ENCODE peak calls at places on chromosome 13, in eight cellular contexts. One of them, this sample, is unnamed. For H3K4me1, the result is how much of the 10 kb centered on the place peaks cover.

GRCh38 chr13:32262165-32262564 is 53.0 kb downstream of the ZAR1L start:
- DNase-seq in gastrocnemius medialis: no peak
- DNase-seq in heart right ventricle: no peak
- DNase-seq in lower lobe of right lung: no peak
- DNase-seq in lung: no peak
- DNase-seq in psoas muscle: no peak
- DNase-seq in OCI-LY7: no peak
- DNase-seq in CD8-positive, alpha-beta T cell: no peak
- DNase-seq in this sample: no peak

GRCh38 chr13:42883771-42884170 is 102.4 kb downstream of the FAM216B start:
- DNase-seq in OCI-LY7: no peak
- DNase-seq in gastrocnemius medialis: no peak
- DNase-seq in heart right ventricle: no peak
- DNase-seq in CD8-positive, alpha-beta T cell: no peak
- DNase-seq in lung: no peak
- DNase-seq in lower lobe of right lung: no peak
- DNase-seq in psoas muscle: peak
- DNase-seq in this sample: no peak

GRCh38 chr13:68439821-68440220 is 1209.7 kb upstream of the PCDH9 start:
- DNase-seq in CD8-positive, alpha-beta T cell: no peak
- DNase-seq in lung: no peak
- DNase-seq in OCI-LY7: no peak
- DNase-seq in heart right ventricle: no peak
- DNase-seq in gastrocnemius medialis: no peak
- DNase-seq in psoas muscle: no peak
- DNase-seq in lower lobe of right lung: no peak
- DNase-seq in this sample: no peak

GRCh38 chr13:73715114-73715909 is 418.9 kb downstream of the KLF12 start:
- DNase-seq in heart right ventricle: no peak
- DNase-seq in lung: peak
- DNase-seq in OCI-LY7: no peak
- DNase-seq in gastrocnemius medialis: no peak
- DNase-seq in lower lobe of right lung: peak
- DNase-seq in CD8-positive, alpha-beta T cell: peak
- DNase-seq in psoas muscle: no peak
- DNase-seq in this sample: no peak

GRCh38 chr13:61410669-61411297 is 4.9 kb downstream of the PCDH20 start:
- DNase-seq in psoas muscle: no peak
- DNase-seq in CD8-positive, alpha-beta T cell: no peak
- DNase-seq in gastrocnemius medialis: no peak
- DNase-seq in lower lobe of right lung: no peak
- DNase-seq in OCI-LY7: peak
- DNase-seq in lung: no peak
- DNase-seq in heart right ventricle: no peak
- DNase-seq in this sample: no peak

GRCh38 chr13:109155301-109155761 is 525.9 kb downstream of the MYO16 start:
- DNase-seq in heart right ventricle: no peak
- DNase-seq in CD8-positive, alpha-beta T cell: no peak
- DNase-seq in psoas muscle: no peak
- DNase-seq in gastrocnemius medialis: no peak
- DNase-seq in lower lobe of right lung: no peak
- DNase-seq in OCI-LY7: no peak
- DNase-seq in lung: peak
- DNase-seq in this sample: no peak

GRCh38 chr13:107373551-107373950 is 805.6 kb upstream of the ARGLU1 start:
- DNase-seq in heart right ventricle: no peak
- DNase-seq in lower lobe of right lung: no peak
- DNase-seq in CD8-positive, alpha-beta T cell: no peak
- DNase-seq in psoas muscle: no peak
- DNase-seq in lung: no peak
- DNase-seq in gastrocnemius medialis: no peak
- DNase-seq in OCI-LY7: no peak
- DNase-seq in this sample: no peak

GRCh38 chr13:65679240-65679639 is 1550.9 kb downstream of the PCDH9 start:
- DNase-seq in heart right ventricle: no peak
- DNase-seq in psoas muscle: no peak
- DNase-seq in lung: no peak
- DNase-seq in gastrocnemius medialis: no peak
- DNase-seq in OCI-LY7: no peak
- DNase-seq in CD8-positive, alpha-beta T cell: no peak
- DNase-seq in lower lobe of right lung: no peak
- DNase-seq in this sample: no peak

GRCh38 chr13:106561551-106562170 is 6.3 kb downstream of the ARGLU1 start:
- DNase-seq in lower lobe of right lung: no peak
- DNase-seq in CD8-positive, alpha-beta T cell: no peak
- DNase-seq in OCI-LY7: no peak
- DNase-seq in heart right ventricle: peak
- DNase-seq in psoas muscle: no peak
- DNase-seq in gastrocnemius medialis: no peak
- DNase-seq in lung: no peak
- DNase-seq in this sample: no peak

GRCh38 chr13:112943309-112944125 is 25.5 kb upstream of the MCF2L start:
- DNase-seq in CD8-positive, alpha-beta T cell: peak
- DNase-seq in lung: no peak
- DNase-seq in OCI-LY7: no peak
- DNase-seq in heart right ventricle: peak
- DNase-seq in lower lobe of right lung: peak
- DNase-seq in gastrocnemius medialis: no peak
- DNase-seq in psoas muscle: no peak
- DNase-seq in this sample: no peak

GRCh38 chr13:79522583-79522982 is 41.6 kb downstream of the NDFIP2 start:
- DNase-seq in heart right ventricle: no peak
- DNase-seq in lung: no peak
- DNase-seq in OCI-LY7: no peak
- DNase-seq in psoas muscle: no peak
- DNase-seq in gastrocnemius medialis: peak
- DNase-seq in lower lobe of right lung: no peak
- DNase-seq in CD8-positive, alpha-beta T cell: no peak
- DNase-seq in this sample: no peak

GRCh38 chr13:113332615-113333014 is 31.3 kb downstream of the GRTP1 start:
- DNase-seq in heart right ventricle: no peak
- DNase-seq in lower lobe of right lung: peak
- DNase-seq in gastrocnemius medialis: no peak
- DNase-seq in OCI-LY7: no peak
- DNase-seq in lung: no peak
- DNase-seq in CD8-positive, alpha-beta T cell: no peak
- DNase-seq in psoas muscle: peak
- DNase-seq in this sample: no peak

GRCh38 chr13:54945978-54946377 is 1917.4 kb downstream of the OLFM4 start:
- DNase-seq in OCI-LY7: no peak
- DNase-seq in CD8-positive, alpha-beta T cell: no peak
- DNase-seq in psoas muscle: no peak
- DNase-seq in lung: no peak
- DNase-seq in heart right ventricle: no peak
- DNase-seq in gastrocnemius medialis: no peak
- DNase-seq in lower lobe of right lung: no peak
- DNase-seq in this sample: no peak

GRCh38 chr13:26678796-26679195 is 81.8 kb downstream of the GPR12 start:
- DNase-seq in psoas muscle: no peak
- DNase-seq in gastrocnemius medialis: no peak
- DNase-seq in OCI-LY7: no peak
- DNase-seq in lung: no peak
- DNase-seq in heart right ventricle: no peak
- DNase-seq in CD8-positive, alpha-beta T cell: no peak
- DNase-seq in lower lobe of right lung: no peak
- DNase-seq in this sample: no peak

GRCh38 chr13:66659291-66660012 is 570.7 kb downstream of the PCDH9 start:
- DNase-seq in lung: no peak
- DNase-seq in OCI-LY7: peak
- DNase-seq in gastrocnemius medialis: no peak
- DNase-seq in CD8-positive, alpha-beta T cell: no peak
- DNase-seq in heart right ventricle: no peak
- DNase-seq in lower lobe of right lung: no peak
- DNase-seq in psoas muscle: no peak
- DNase-seq in this sample: no peak

GRCh38 chr13:106484084-106484754 is 51.2 kb downstream of the EFNB2 start:
- DNase-seq in lower lobe of right lung: no peak
- DNase-seq in lung: no peak
- DNase-seq in heart right ventricle: no peak
- DNase-seq in psoas muscle: no peak
- DNase-seq in CD8-positive, alpha-beta T cell: no peak
- DNase-seq in OCI-LY7: no peak
- DNase-seq in gastrocnemius medialis: no peak
- DNase-seq in this sample: no peak

GRCh38 chr13:97878421-97879375 is 74.8 kb upstream of the IPO5 start:
- DNase-seq in lung: no peak
- DNase-seq in gastrocnemius medialis: no peak
- DNase-seq in psoas muscle: no peak
- DNase-seq in OCI-LY7: no peak
- DNase-seq in CD8-positive, alpha-beta T cell: no peak
- DNase-seq in heart right ventricle: no peak
- DNase-seq in lower lobe of right lung: no peak
- DNase-seq in this sample: no peak

GRCh38 chr13:38947049-38947448 is 43.6 kb downstream of the STOML3 start:
- DNase-seq in psoas muscle: no peak
- DNase-seq in OCI-LY7: no peak
- DNase-seq in lower lobe of right lung: no peak
- DNase-seq in gastrocnemius medialis: no peak
- DNase-seq in CD8-positive, alpha-beta T cell: no peak
- DNase-seq in lung: no peak
- DNase-seq in heart right ventricle: no peak
- DNase-seq in this sample: no peak

GRCh38 chr13:67049744-67050143 is 180.4 kb downstream of the PCDH9 start:
- DNase-seq in gastrocnemius medialis: no peak
- DNase-seq in psoas muscle: no peak
- DNase-seq in CD8-positive, alpha-beta T cell: no peak
- DNase-seq in OCI-LY7: no peak
- DNase-seq in heart right ventricle: no peak
- DNase-seq in lower lobe of right lung: no peak
- DNase-seq in lung: no peak
- DNase-seq in this sample: no peak

GRCh38 chr13:110911880-110912279 is 3.0 kb downstream of the ANKRD10 start:
- DNase-seq in OCI-LY7: no peak
- DNase-seq in lower lobe of right lung: no peak
- DNase-seq in lung: no peak
- DNase-seq in gastrocnemius medialis: no peak
- DNase-seq in heart right ventricle: no peak
- DNase-seq in CD8-positive, alpha-beta T cell: no peak
- DNase-seq in psoas muscle: no peak
- DNase-seq in this sample: no peak
- H3K4me3 ChIP-seq in OCI-LY7: peak
- H3K4me3 ChIP-seq in lower lobe of right lung: peak
- H3K4me3 ChIP-seq in lung: no peak
- H3K4me3 ChIP-seq in gastrocnemius medialis: peak
- H3K4me3 ChIP-seq in heart right ventricle: no peak
- H3K4me3 ChIP-seq in CD8-positive, alpha-beta T cell: no peak
- H3K4me3 ChIP-seq in psoas muscle: peak
- H3K4me3 ChIP-seq in this sample: peak

GRCh38 chr13:51821666-51822065 is 17.7 kb upstream of the DHRS12 start:
- DNase-seq in CD8-positive, alpha-beta T cell: peak
- DNase-seq in lower lobe of right lung: no peak
- DNase-seq in psoas muscle: no peak
- DNase-seq in OCI-LY7: peak
- DNase-seq in gastrocnemius medialis: no peak
- DNase-seq in heart right ventricle: no peak
- DNase-seq in lung: no peak
- DNase-seq in this sample: no peak

GRCh38 chr13:51819544-51819943 is 15.6 kb upstream of the DHRS12 start:
- DNase-seq in CD8-positive, alpha-beta T cell: no peak
- DNase-seq in psoas muscle: no peak
- DNase-seq in heart right ventricle: no peak
- DNase-seq in gastrocnemius medialis: no peak
- DNase-seq in OCI-LY7: no peak
- DNase-seq in lung: no peak
- DNase-seq in lower lobe of right lung: no peak
- DNase-seq in this sample: no peak

GRCh38 chr13:51823861-51824260 is 19.9 kb upstream of the DHRS12 start:
- DNase-seq in gastrocnemius medialis: no peak
- DNase-seq in OCI-LY7: no peak
- DNase-seq in lung: no peak
- DNase-seq in CD8-positive, alpha-beta T cell: no peak
- DNase-seq in lower lobe of right lung: no peak
- DNase-seq in psoas muscle: no peak
- DNase-seq in heart right ventricle: no peak
- DNase-seq in this sample: no peak

GRCh38 chr13:51823351-51823750 is 19.4 kb upstream of the DHRS12 start:
- DNase-seq in OCI-LY7: no peak
- DNase-seq in lung: no peak
- DNase-seq in lower lobe of right lung: no peak
- DNase-seq in gastrocnemius medialis: no peak
- DNase-seq in heart right ventricle: no peak
- DNase-seq in CD8-positive, alpha-beta T cell: no peak
- DNase-seq in psoas muscle: no peak
- DNase-seq in this sample: no peak

GRCh38 chr13:51822106-51822840 is 18.3 kb upstream of the DHRS12 start:
- DNase-seq in psoas muscle: no peak
- DNase-seq in lower lobe of right lung: no peak
- DNase-seq in gastrocnemius medialis: no peak
- DNase-seq in heart right ventricle: no peak
- DNase-seq in lung: no peak
- DNase-seq in CD8-positive, alpha-beta T cell: no peak
- DNase-seq in OCI-LY7: no peak
- DNase-seq in this sample: no peak
- H3K4me1 ChIP-seq in psoas muscle: under half
- H3K4me1 ChIP-seq in lower lobe of right lung: under half
- H3K4me1 ChIP-seq in gastrocnemius medialis: under half
- H3K4me1 ChIP-seq in heart right ventricle: half or more
- H3K4me1 ChIP-seq in lung: under half
- H3K4me1 ChIP-seq in CD8-positive, alpha-beta T cell: half or more
- H3K4me1 ChIP-seq in OCI-LY7: half or more
- H3K4me1 ChIP-seq in this sample: under half

GRCh38 chr13:30577381-30577780 is 40.3 kb upstream of the USPL1 start:
- DNase-seq in lung: no peak
- DNase-seq in psoas muscle: no peak
- DNase-seq in OCI-LY7: no peak
- DNase-seq in heart right ventricle: no peak
- DNase-seq in gastrocnemius medialis: no peak
- DNase-seq in CD8-positive, alpha-beta T cell: no peak
- DNase-seq in lower lobe of right lung: no peak
- DNase-seq in this sample: no peak

GRCh38 chr13:30569901-30570576 is 47.7 kb upstream of the USPL1 start:
- DNase-seq in heart right ventricle: peak
- DNase-seq in gastrocnemius medialis: no peak
- DNase-seq in OCI-LY7: no peak
- DNase-seq in lung: no peak
- DNase-seq in psoas muscle: no peak
- DNase-seq in CD8-positive, alpha-beta T cell: no peak
- DNase-seq in lower lobe of right lung: no peak
- DNase-seq in this sample: peak

GRCh38 chr13:30576528-30576927 is 41.2 kb upstream of the USPL1 start:
- DNase-seq in OCI-LY7: no peak
- DNase-seq in psoas muscle: no peak
- DNase-seq in CD8-positive, alpha-beta T cell: no peak
- DNase-seq in lung: no peak
- DNase-seq in gastrocnemius medialis: no peak
- DNase-seq in lower lobe of right lung: no peak
- DNase-seq in heart right ventricle: peak
- DNase-seq in this sample: no peak

GRCh38 chr13:30567072-30567471 is 50.6 kb upstream of the USPL1 start:
- DNase-seq in gastrocnemius medialis: no peak
- DNase-seq in OCI-LY7: no peak
- DNase-seq in CD8-positive, alpha-beta T cell: no peak
- DNase-seq in lung: no peak
- DNase-seq in lower lobe of right lung: no peak
- DNase-seq in psoas muscle: no peak
- DNase-seq in heart right ventricle: no peak
- DNase-seq in this sample: no peak

GRCh38 chr13:30572859-30573275 is 44.9 kb upstream of the USPL1 start:
- DNase-seq in lower lobe of right lung: no peak
- DNase-seq in psoas muscle: no peak
- DNase-seq in gastrocnemius medialis: no peak
- DNase-seq in heart right ventricle: peak
- DNase-seq in CD8-positive, alpha-beta T cell: no peak
- DNase-seq in lung: no peak
- DNase-seq in OCI-LY7: peak
- DNase-seq in this sample: no peak
- H3K4me3 ChIP-seq in lower lobe of right lung: peak
- H3K4me3 ChIP-seq in psoas muscle: peak
- H3K4me3 ChIP-seq in gastrocnemius medialis: peak
- H3K4me3 ChIP-seq in heart right ventricle: peak
- H3K4me3 ChIP-seq in CD8-positive, alpha-beta T cell: peak
- H3K4me3 ChIP-seq in lung: no peak
- H3K4me3 ChIP-seq in OCI-LY7: peak
- H3K4me3 ChIP-seq in this sample: peak

GRCh38 chr13:99477493-99477892 is 23.8 kb upstream of the TM9SF2 start:
- DNase-seq in gastrocnemius medialis: no peak
- DNase-seq in CD8-positive, alpha-beta T cell: no peak
- DNase-seq in OCI-LY7: no peak
- DNase-seq in lower lobe of right lung: no peak
- DNase-seq in lung: no peak
- DNase-seq in psoas muscle: no peak
- DNase-seq in heart right ventricle: no peak
- DNase-seq in this sample: no peak
- H3K4me1 ChIP-seq in gastrocnemius medialis: under half
- H3K4me1 ChIP-seq in CD8-positive, alpha-beta T cell: under half
- H3K4me1 ChIP-seq in OCI-LY7: under half
- H3K4me1 ChIP-seq in lower lobe of right lung: under half
- H3K4me1 ChIP-seq in lung: under half
- H3K4me1 ChIP-seq in psoas muscle: under half
- H3K4me1 ChIP-seq in heart right ventricle: under half
- H3K4me1 ChIP-seq in this sample: under half

This sample was measured in thoracic aorta.